ENCODE peak calls at places on chromosome 12, in six cellular contexts. S is C1 segment of cervical spinal cord; V is stimulated activated CD8-positive, alpha-beta memory T cell treated with anti-CD3 and anti-CD28 coated beads, Interleukin-15, amount 100 ng/mL, for 1 hour; R is SW480; H is neural crest cell; Y is body of pancreas. Z is an unnamed sample.

GRCh38 chr12:58530421-58531067 is 389.8 kb downstream of the LRIG3 start:
- DNase-seq in S (no peak), V (no peak), R (no peak), H (no peak), Y (no peak), Z (no peak)

GRCh38 chr12:115697341-115697740 is 580.2 kb downstream of the MED13L start:
- DNase-seq in S (no peak), V (no peak), R (no peak), H (no peak), Y (no peak), Z (no peak)

GRCh38 chr12:12734054-12734453 is 16.9 kb downstream of the CDKN1B start:
- DNase-seq in S (no peak), V (no peak), R (no peak), H (no peak), Y (no peak), Z (no peak)

GRCh38 chr12:78470354-78471195 is 394.0 kb upstream of the SYT1 start:
- DNase-seq in S (no peak), V (no peak), R (peak; percentile 39), H (peak; percentile 18), Y (peak; percentile 30), Z (peak; percentile 77)

GRCh38 chr12:101485015-101485414 is 9.9 kb downstream of the SPIC start:
- DNase-seq in S (no peak), V (no peak), R (no peak), H (no peak), Y (no peak), Z (no peak)

GRCh38 chr12:9367828-9368227 is 159.6 kb upstream of the PZP start:
- DNase-seq in S (no peak), V (no peak), R (no peak), H (no peak), Y (no peak), Z (no peak)

GRCh38 chr12:69540606-69541386 is 44.5 kb upstream of the CCT2 start:
- DNase-seq in S (no peak), V (no peak), R (no peak), H (no peak), Y (no peak), Z (no peak)

GRCh38 chr12:109833307-109834189 is at the start of gene TRPV4:
- DNase-seq in S (no peak), V (no peak), R (no peak), H (no peak), Y (peak; percentile 57), Z (peak; percentile 44)

GRCh38 chr12:121508533-121508932 is 72.3 kb downstream of the KDM2B start:
- DNase-seq in S (no peak), V (no peak), R (no peak), H (no peak), Y (no peak), Z (no peak)

GRCh38 chr12:91978143-91978542 is 167.5 kb downstream of the BTG1 start:
- DNase-seq in S (no peak), V (no peak), R (peak; percentile 91), H (no peak), Y (no peak), Z (no peak)

GRCh38 chr12:53232641-53233538 is 881 bp upstream of the RARG start:
- DNase-seq in S (no peak), V (no peak), R (peak; percentile 61), H (no peak), Y (peak; percentile 39), Z (peak; percentile 58)

GRCh38 chr12:104737682-104738370 is 220.3 kb downstream of the SLC41A2 start:
- DNase-seq in S (no peak), V (no peak), R (no peak), H (peak; percentile 18), Y (no peak), Z (no peak)

GRCh38 chr12:88870000-88870737 is 289.9 kb upstream of the KITLG start:
- DNase-seq in S (no peak), V (no peak), R (no peak), H (no peak), Y (no peak), Z (no peak)

GRCh38 chr12:119183942-119184695 is 5.4 kb downstream of the HSPB8 start:
- DNase-seq in S (no peak), V (no peak), R (no peak), H (no peak), Y (no peak), Z (no peak)

GRCh38 chr12:69630191-69630590 is 19.5 kb upstream of the LRRC10 start:
- DNase-seq in S (no peak), V (no peak), R (peak; percentile 3), H (no peak), Y (no peak), Z (peak; percentile 1)

GRCh38 chr12:6226701-6227096 is 26.5 kb downstream of the CD9 start:
- DNase-seq in S (no peak), V (no peak), R (no peak), H (no peak), Y (no peak), Z (no peak)

GRCh38 chr12:74537126-74537706 is 419 bp upstream of the ATXN7L3B start:
- DNase-seq in S (no peak), V (no peak), R (peak; percentile 80), H (no peak), Y (no peak), Z (peak; percentile 66)

GRCh38 chr12:112107728-112108447 is 695 bp downstream of the NAA25 start:
- DNase-seq in S (no peak), V (no peak), R (no peak), H (no peak), Y (peak; percentile 24), Z (peak; percentile 48)

GRCh38 chr12:91774471-91774921 is 371.1 kb downstream of the BTG1 start:
- DNase-seq in S (no peak), V (no peak), R (no peak), H (no peak), Y (peak; percentile 18), Z (no peak)

GRCh38 chr12:79128956-79129355 is 264.4 kb downstream of the SYT1 start:
- DNase-seq in S (no peak), V (no peak), R (peak; percentile 1), H (no peak), Y (no peak), Z (no peak)

GRCh38 chr12:26153421-26154154 is 28.8 kb upstream of the BHLHE41 start:
- DNase-seq in S (no peak), V (no peak), R (peak; percentile 98), H (no peak), Y (peak; percentile 59), Z (no peak)

GRCh38 chr12:95205685-95206084 is 11.6 kb downstream of the FGD6 start:
- DNase-seq in S (no peak), V (no peak), R (peak; percentile 31), H (peak; percentile 1), Y (no peak), Z (peak; percentile 39)

GRCh38 chr12:45050331-45050750 is 558 bp downstream of the DBX2 start:
- DNase-seq in S (no peak), V (no peak), R (no peak), H (no peak), Y (no peak), Z (peak; percentile 51)

GRCh38 chr12:63814146-63814774 is 30.2 kb upstream of the SRGAP1 start:
- DNase-seq in S (no peak), V (no peak), R (no peak), H (no peak), Y (no peak), Z (peak; percentile 87)

GRCh38 chr12:123546281-123546680 is 12.8 kb upstream of the RILPL1 start:
- DNase-seq in S (no peak), V (no peak), R (no peak), H (no peak), Y (no peak), Z (no peak)

GRCh38 chr12:31000751-31001150 is 72.9 kb upstream of the DDX11 start:
- DNase-seq in S (no peak), V (no peak), R (peak; percentile 91), H (no peak), Y (no peak), Z (peak; percentile 70)

GRCh38 chr12:122245553-122245952 is 19.7 kb upstream of the DIABLO start:
- DNase-seq in S (no peak), V (no peak), R (no peak), H (no peak), Y (no peak), Z (no peak)

GRCh38 chr12:49190317-49190716 is 1.4 kb upstream of the TUBA1A start:
- DNase-seq in S (no peak), V (no peak), R (no peak), H (no peak), Y (no peak), Z (peak; percentile 96)

Z was measured in NCI-H69.